ENCODE peak calls at places on chromosomes 13 and 19, in seven cellular contexts. F, H, M, N, P, S and E are unnamed samples.

GRCh38 chr19:47344425-47344824 is 4.7 kb upstream of the DHX34 start:
- DNase-seq in F (no peak), H (no peak), M (no peak), N (no peak), P (no peak), S (no peak), E (no peak)

GRCh38 chr19:34428549-34429285 is 536 bp downstream of the UBA2 start:
- DNase-seq in F (no peak), H (no peak), M (peak), N (no peak), P (peak), S (peak), E (no peak)

GRCh38 chr19:9144920-9145319 is 4.7 kb downstream of the ZNF317 start:
- DNase-seq in F (no peak), H (no peak), M (no peak), N (no peak), P (no peak), S (no peak), E (no peak)

GRCh38 chr13:59205501-59205900 is 958.2 kb downstream of the DIAPH3 start:
- DNase-seq in F (no peak), H (no peak), M (no peak), N (no peak), P (no peak), S (no peak), E (no peak)

GRCh38 chr19:39765091-39766076 is 13.3 kb upstream of the LEUTX start:
- DNase-seq in F (peak), H (peak), M (peak), N (peak), P (peak), S (no peak), E (no peak)

GRCh38 chr13:76667551-76667950 is 218.7 kb downstream of the KCTD12 start:
- DNase-seq in F (peak), H (no peak), M (no peak), N (peak), P (no peak), S (no peak), E (peak)

GRCh38 chr19:5470264-5470671 is 15.1 kb downstream of the ZNRF4 start:
- DNase-seq in F (no peak), H (no peak), M (no peak), N (no peak), P (no peak), S (no peak), E (no peak)

GRCh38 chr19:55600336-55601028 is 394 bp downstream of the ZNF524 start:
- DNase-seq in F (no peak), H (no peak), M (no peak), N (peak), P (peak), S (no peak), E (no peak)

GRCh38 chr13:113155201-113155600 is 3.2 kb upstream of the PROZ start:
- DNase-seq in F (no peak), H (no peak), M (no peak), N (no peak), P (no peak), S (no peak), E (no peak)

GRCh38 chr19:18392417-18392816 is 5.0 kb downstream of the LRRC25 start:
- DNase-seq in F (peak), H (no peak), M (no peak), N (peak), P (no peak), S (no peak), E (no peak)